ENCODE peak calls at places on chromosomes 1 and 21, in eight cellular contexts. P, C, I, Y, R, L, G and Q are unnamed samples.

GRCh38 chr1:36829066-36829465 is 205.2 kb downstream of the GRIK3 start:
- DNase-seq in G (no peak), L (no peak), P (no peak), Y (no peak), I (no peak), C (no peak), R (no peak), Q (no peak)

GRCh38 chr1:110212165-110213142 is 2.3 kb downstream of the KCNC4 start:
- DNase-seq in L (no peak), P (no peak), G (peak; percentile 33), I (no peak), R (no peak), C (no peak), Y (no peak), Q (no peak)

GRCh38 chr1:203630697-203631096 is 4.1 kb downstream of the ATP2B4 start:
- DNase-seq in I (no peak), L (no peak), G (no peak), Y (no peak), C (peak; percentile 53), R (no peak), P (no peak), Q (no peak)

GRCh38 chr21:28632718-28633408 is 359.8 kb downstream of the LTN1 start:
- DNase-seq in Y (no peak), L (no peak), C (no peak), G (peak; percentile 24), P (peak; percentile 36), I (no peak), R (no peak), Q (no peak)

GRCh38 chr1:65459397-65459768 is 38.9 kb downstream of the LEPR start:
- DNase-seq in R (no peak), C (no peak), L (no peak), I (peak; percentile 4), Y (no peak), G (peak; percentile 73), P (peak; percentile 40), Q (no peak)

GRCh38 chr1:204623365-204623893 is 62.1 kb downstream of the LRRN2 start:
- DNase-seq in P (peak; percentile 57), I (peak; percentile 26), L (no peak), C (no peak), Y (no peak), R (no peak), G (no peak), Q (peak; percentile 88)

GRCh38 chr1:36885537-36886441 is 148.5 kb downstream of the GRIK3 start:
- DNase-seq in P (no peak), I (no peak), G (peak; percentile 33), Y (no peak), L (no peak), R (no peak), C (no peak), Q (no peak)

GRCh38 chr1:29538586-29538985 is 302.3 kb downstream of the PTPRU start:
- DNase-seq in I (no peak), G (no peak), L (peak; percentile 16), C (no peak), P (no peak), R (no peak), Y (no peak), Q (no peak)

GRCh38 chr1:22971161-22972062 is 1.3 kb downstream of the LACTBL1 start:
- DNase-seq in Y (no peak), G (peak; percentile 14), P (peak; percentile 25), R (no peak), L (no peak), I (no peak), C (no peak), Q (no peak)

GRCh38 chr1:198278922-198279321 is 122.1 kb downstream of the NEK7 start:
- DNase-seq in R (no peak), C (no peak), L (no peak), I (no peak), G (no peak), Y (no peak), P (no peak), Q (no peak)

DNA sequence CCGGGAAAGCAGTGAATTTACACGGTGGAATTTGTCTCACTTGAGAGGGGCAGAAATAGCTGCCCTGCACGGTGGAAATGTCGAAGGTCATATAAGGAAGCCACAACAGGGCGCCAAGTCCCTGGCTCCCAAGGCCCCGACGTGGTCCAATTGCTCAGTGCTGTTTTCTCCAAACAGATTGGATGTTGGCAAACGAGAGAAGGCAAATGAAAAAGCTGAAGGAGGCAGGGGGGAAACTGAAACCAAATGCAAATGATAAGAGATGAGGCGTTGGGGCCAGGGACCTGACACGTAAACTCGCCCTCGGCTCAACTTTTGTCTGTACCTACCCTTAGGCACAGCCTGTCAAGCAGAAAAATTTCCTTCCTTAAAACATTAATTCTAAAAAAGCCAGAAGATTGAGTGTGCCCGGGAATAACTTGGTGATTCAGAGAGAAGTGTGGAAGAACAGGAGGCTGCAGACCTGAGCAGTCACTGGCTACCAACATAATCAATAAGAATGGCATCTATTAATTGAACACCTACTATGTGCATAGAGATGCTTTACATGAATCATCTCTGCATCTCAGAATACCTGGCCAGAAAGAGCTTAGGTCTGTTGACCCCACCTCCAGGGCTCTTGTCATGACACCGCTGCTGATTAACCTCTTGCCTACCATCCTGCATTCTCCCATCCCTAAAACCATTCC is 16.6 kb upstream of the PINK1 start:
- DNase-seq in Y (no peak), C (no peak), R (no peak), L (no peak), G (no peak), P (no peak), I (no peak), Q (no peak)
- TF ChIP-seq CTCF in Y (no peak), C (no peak), R (no peak), L (no peak), G (no peak), P (no peak), I (no peak), Q (no peak)

GRCh38 chr1:230332429-230333088 is 93.6 kb downstream of the PGBD5 start:
- DNase-seq in I (no peak), R (no peak), Y (no peak), L (no peak), P (no peak), G (peak; percentile 49), C (no peak), Q (no peak)
- H3K4me3 ChIP-seq in I (no peak overlapping the region), R (no peak overlapping the region), Y (peak overlapping the region; percentile 30), L (no peak overlapping the region), P (no peak overlapping the region), G (peak overlapping the region; percentile 12), C (no peak overlapping the region), Q (peak overlapping the region; percentile 39)

GRCh38 chr1:39639333-39640130 is at the start of gene HEYL:
- DNase-seq in C (peak; percentile 48), Y (no peak), G (peak; percentile 92), I (peak; percentile 65), P (peak; percentile 70), L (peak; percentile 57), R (peak; percentile 34), Q (no peak)
- TF ChIP-seq CTCF in C (peak; percentile 40), Y (no peak), G (peak; percentile 54), I (peak; percentile 72), P (peak; percentile 47), L (no peak), R (peak; percentile 23), Q (peak; percentile 55)

DNA sequence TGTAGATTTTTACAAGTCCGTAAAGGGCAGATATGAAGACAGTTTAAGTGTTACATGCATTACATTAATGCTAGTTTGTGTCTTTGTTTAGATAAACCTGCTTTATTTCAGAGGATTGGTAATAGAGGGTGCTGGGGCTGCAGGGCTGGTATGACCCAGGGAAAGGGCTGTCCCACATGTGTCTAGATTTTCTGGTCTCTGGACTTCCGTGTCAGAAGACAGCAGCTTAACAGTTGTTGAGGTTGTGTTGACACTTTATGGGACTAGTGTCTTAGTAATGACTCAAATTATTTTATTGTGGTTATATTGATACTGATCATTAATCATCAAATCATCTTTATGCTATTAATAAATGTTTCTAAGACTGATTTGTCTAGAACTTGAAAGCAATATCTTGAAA is 10.1 kb downstream of the PRDM2 start:
- DNase-seq in Y (no peak), I (no peak), L (no peak), C (no peak), R (no peak), G (no peak), P (no peak), Q (no peak)
- H3K4me3 ChIP-seq in Y (no peak overlapping the region), I (no peak overlapping the region), L (no peak overlapping the region), C (no peak overlapping the region), R (no peak overlapping the region), G (no peak overlapping the region), P (no peak overlapping the region), Q (no peak overlapping the region)

GRCh38 chr1:68791800-68792199 is 294.9 kb upstream of the DEPDC1 start:
- DNase-seq in L (no peak), Y (no peak), I (peak; percentile 6), G (peak; percentile 34), R (no peak), C (no peak), P (no peak), Q (no peak)
- TF ChIP-seq CTCF in L (no peak), Y (no peak), I (peak; percentile 33), G (peak; percentile 37), R (no peak), C (no peak), P (no peak), Q (no peak)